ENCODE peak calls at places on chromosomes 7 and 10, in four cellular contexts. L, U, M and H are unnamed samples.

GRCh38 chr7:30842542-30843451 is 68.9 kb upstream of the AQP1 start:
- DNase-seq in L (no peak), M (peak; percentile 65), U (no peak), H (no peak)

GRCh38 chr7:37330775-37331174 is 117.9 kb downstream of the ELMO1 start:
- DNase-seq in U (no peak), L (no peak), M (no peak), H (no peak)

GRCh38 chr10:85641479-85641967 is 725.1 kb downstream of the GRID1 start:
- DNase-seq in M (no peak), U (no peak), L (no peak), H (no peak)

GRCh38 chr10:36057180-36057579 is 415.1 kb upstream of the FZD8 start:
- DNase-seq in U (no peak), M (no peak), L (no peak), H (no peak)

GRCh38 chr10:101441539-101442455 is 87.8 kb downstream of the BTRC start:
- DNase-seq in L (no peak), M (no peak), U (no peak), H (no peak)

GRCh38 chr7:27181176-27181520 is 3.9 kb downstream of the HOXA11 start:
- DNase-seq in M (no peak), U (no peak), L (no peak), H (no peak)

GRCh38 chr7:110856704-110857103 is 234.2 kb upstream of the LRRN3 start:
- DNase-seq in U (no peak), M (no peak), L (no peak), H (no peak)

GRCh38 chr7:103025341-103025740 is 49.3 kb downstream of the FBXL13 start:
- DNase-seq in L (no peak), M (no peak), U (no peak), H (no peak)

GRCh38 chr10:103295391-103296044 is 18.6 kb downstream of the INA start:
- DNase-seq in L (no peak), M (no peak), U (no peak), H (no peak)

GRCh38 chr7:104106106-104106505 is 101.7 kb downstream of the ORC5 start:
- DNase-seq in U (no peak), L (no peak), M (no peak), H (no peak)

GRCh38 chr10:24920907-24921881 is 31.2 kb downstream of the PRTFDC1 start:
- DNase-seq in L (no peak), M (no peak), U (no peak), H (no peak)
- TF ChIP-seq CTCF in L (no peak), M (no peak), U (no peak), H (no peak)

GRCh38 chr7:80558116-80558515 is 46.3 kb upstream of the GNAT3 start:
- DNase-seq in M (no peak), L (no peak), U (no peak), H (no peak)
- H3K4me1 ChIP-seq in M (no peaks in the 10 kb centered on the region), L (no peaks in the 10 kb centered on the region), U (no peaks in the 10 kb centered on the region), H (no peaks in the 10 kb centered on the region)

DNA sequence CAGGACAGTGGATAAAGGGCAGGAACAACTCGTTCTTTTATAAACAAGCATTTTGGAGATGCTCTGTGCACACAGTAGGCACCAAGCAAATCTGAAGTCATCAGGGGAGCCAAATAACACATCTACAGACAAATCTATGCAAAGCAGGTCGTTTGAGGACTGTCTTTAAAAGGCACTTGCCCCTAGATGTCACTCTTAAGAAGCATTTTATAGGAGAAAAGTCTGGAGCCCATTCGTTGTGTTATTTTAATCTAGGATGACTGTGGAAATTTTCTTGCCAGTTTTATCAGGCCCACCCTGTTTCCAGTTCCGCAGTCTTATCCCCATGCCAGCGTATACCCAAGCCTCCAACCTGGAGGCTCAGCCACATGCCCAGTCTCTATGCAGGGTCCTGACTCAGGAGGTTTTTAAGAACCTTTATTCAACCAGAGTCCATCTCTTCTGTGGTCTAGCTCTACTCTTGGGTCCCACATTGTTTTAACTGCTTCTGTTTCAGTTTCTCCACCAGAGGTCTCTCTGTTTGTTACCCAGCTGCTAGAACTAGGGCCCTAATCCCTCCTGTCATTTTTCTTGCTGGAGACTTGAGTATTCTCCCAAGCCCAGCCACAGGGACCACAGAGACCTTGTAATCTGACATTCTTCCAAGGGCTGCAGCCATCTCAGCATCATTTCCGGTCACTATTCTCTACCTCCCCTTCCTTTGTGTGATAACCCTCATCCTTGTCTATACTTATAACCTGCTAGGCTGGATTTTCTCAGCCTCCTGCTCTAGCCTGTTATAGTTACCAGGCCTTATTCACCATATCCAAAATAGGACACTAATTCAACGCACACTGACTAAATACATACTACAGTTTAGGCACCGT is 26.7 kb downstream of the PIK3CG start:
- DNase-seq in U (no peak), L (no peak), M (no peak), H (no peak)
- TF ChIP-seq CTCF in U (no peak), L (no peak), M (no peak), H (no peak)

GRCh38 chr10:109895095-109895818 is 28.1 kb downstream of the XPNPEP1 start:
- DNase-seq in M (no peak), L (no peak), U (peak; percentile 80), H (no peak)
- H3K4me1 ChIP-seq in M (peaks cover 40% of the 10 kb centered on the region), L (peaks cover 67% of the 10 kb centered on the region), U (peaks cover 27% of the 10 kb centered on the region), H (peaks cover 9% of the 10 kb centered on the region)